ENCODE peak calls at places on chromosomes 4 and X, in four cellular contexts. O is HepG2, K is GM12878, H is K562. X is an unnamed sample.

GRCh38 chrX:83845397-83845796 is 15.5 kb upstream of the CYLC1 start:
- DNase-seq in H (peak), K (no peak), O (peak), X (peak)

GRCh38 chr4:160202802-160203201 is 1099.9 kb downstream of the RAPGEF2 start:
- DNase-seq in K (no peak), H (no peak), O (no peak), X (no peak)

GRCh38 chr4:27048350-27049100 is 187.9 kb downstream of the STIM2 start:
- DNase-seq in K (no peak), H (peak), O (no peak), X (peak)

GRCh38 chrX:13845721-13846378 is 29.0 kb upstream of the GPM6B start:
- DNase-seq in O (no peak), H (no peak), K (no peak), X (no peak)

GRCh38 chr4:184041156-184041555 is 136.0 kb downstream of the STOX2 start:
- DNase-seq in O (no peak), K (no peak), H (no peak), X (no peak)

GRCh38 chr4:164383187-164384181 is 370.4 kb upstream of the SMIM31 start:
- DNase-seq in K (no peak), H (no peak), O (no peak), X (peak)

GRCh38 chr4:17400696-17401095 is 111.2 kb downstream of the QDPR start:
- DNase-seq in O (no peak), H (no peak), K (no peak), X (no peak)

GRCh38 chrX:3567681-3568080 is 145.8 kb downstream of the PRKX start:
- DNase-seq in O (no peak), K (no peak), H (no peak), X (no peak)

GRCh38 chrX:18010251-18010650 is 149.2 kb upstream of the RAI2 start:
- DNase-seq in H (no peak), O (no peak), K (no peak), X (no peak)

GRCh38 chrX:17535229-17535628 is 160.2 kb downstream of the NHS start:
- DNase-seq in O (peak), H (peak), K (no peak), X (peak)

GRCh38 chr4:168440442-168441264 is 39.6 kb downstream of the DDX60L start:
- DNase-seq in H (no peak), O (no peak), K (peak), X (no peak)

GRCh38 chrX:74420194-74421035 is 878 bp upstream of the SLC16A2 start:
- DNase-seq in O (no peak), K (no peak), H (no peak), X (peak)

GRCh38 chrX:129077384-129077783 is 445.9 kb downstream of the SMARCA1 start:
- DNase-seq in H (no peak), K (no peak), O (no peak), X (no peak)

GRCh38 chr4:78654809-78655208 is 103.2 kb downstream of the ANXA3 start:
- DNase-seq in H (no peak), K (no peak), O (no peak), X (no peak)

GRCh38 chr4:85829276-85830051 is 354.5 kb downstream of the ARHGAP24 start:
- DNase-seq in H (no peak), O (no peak), K (no peak), X (no peak)

GRCh38 chr4:76758290-76758882 is 139.6 kb downstream of the SOWAHB start:
- DNase-seq in H (peak), K (no peak), O (peak), X (peak)

GRCh38 chr4:11182586-11183357 is 245.9 kb downstream of the HS3ST1 start:
- DNase-seq in O (no peak), H (no peak), K (no peak), X (no peak)

GRCh38 chr4:153259679-153260078 is 55.4 kb downstream of the TRIM2 start:
- DNase-seq in H (no peak), K (no peak), O (no peak), X (no peak)

GRCh38 chrX:133698298-133698697 is 283.0 kb upstream of the GPC4 start:
- DNase-seq in H (no peak), K (no peak), O (no peak), X (peak)

GRCh38 chr4:103008875-103009729 is 10.4 kb downstream of the SLC9B1 start:
- DNase-seq in H (peak), K (peak), O (peak), X (peak)

GRCh38 chr4:132056466-132056865 is 1092.6 kb upstream of the PCDH10 start:
- DNase-seq in K (no peak), H (no peak), O (no peak), X (no peak)

GRCh38 chrX:74535211-74535621 is 79.2 kb downstream of the RLIM start:
- DNase-seq in K (no peak), O (peak), H (peak), X (peak)

GRCh38 chr4:7247521-7247920 is 55.2 kb downstream of the SORCS2 start:
- DNase-seq in O (no peak), K (no peak), H (no peak), X (no peak)
- H3K27ac ChIP-seq in O (no peak), K (no peak), H (no peak), X (no peak)

GRCh38 chr4:155667538-155668511 is 1.2 kb downstream of the GUCY1A1 start:
- DNase-seq in H (no peak), K (no peak), O (no peak), X (peak)
- TF ChIP-seq SMC3 in H (no peak), K (no peak), O (no peak), X (no peak)

GRCh38 chrX:1164322-1165288 is 47.8 kb downstream of the CRLF2 start:
- DNase-seq in K (no peak), O (no peak), H (no peak), X (peak)
- TF ChIP-seq TAF1 in K (no peak), O (no peak), H (no peak), X (no peak)

GRCh38 chr4:7124643-7125442 is 57.0 kb upstream of the GRPEL1 start:
- DNase-seq in O (peak), K (no peak), H (no peak), X (no peak)
- H3K27ac ChIP-seq in O (no peak), K (no peak), H (no peak), X (no peak)